ENCODE peak calls at places on chromosomes 5 and 9, in five cellular contexts. I, G, C, T and V are unnamed samples.

GRCh38 chr5:35919191-35919590 is 19.2 kb downstream of the CAPSL start:
- DNase-seq in G (no peak), C (no peak), T (no peak), I (no peak), V (no peak)

GRCh38 chr5:134051305-134051704 is 46.5 kb upstream of the VDAC1 start:
- DNase-seq in T (no peak), G (no peak), I (no peak), C (no peak), V (no peak)

GRCh38 chr5:1787472-1788047 is 12.1 kb downstream of the MRPL36 start:
- DNase-seq in T (no peak), I (no peak), C (no peak), G (no peak), V (no peak)

GRCh38 chr5:112012112-112012511 is 255.1 kb upstream of the NREP start:
- DNase-seq in G (no peak), C (no peak), I (no peak), T (no peak), V (no peak)

GRCh38 chr9:37740128-37740527 is 13.5 kb upstream of the TRMT10B start:
- DNase-seq in C (no peak), T (no peak), G (no peak), I (no peak), V (no peak)

GRCh38 chr5:6543346-6543730 is 89.5 kb downstream of the NSUN2 start:
- DNase-seq in I (no peak), C (no peak), G (no peak), T (no peak), V (no peak)

GRCh38 chr9:71762900-71763653 is 5.2 kb downstream of the CEMIP2 start:
- DNase-seq in G (no peak), C (no peak), I (peak; percentile 71), T (peak; percentile 82), V (no peak)

GRCh38 chr5:169686137-169686536 is 49.1 kb downstream of the DOCK2 start:
- DNase-seq in I (no peak), T (no peak), G (no peak), C (no peak), V (no peak)

GRCh38 chr5:142886956-142887355 is 116.8 kb downstream of the ARHGAP26 start:
- DNase-seq in I (no peak), G (no peak), T (no peak), C (no peak), V (no peak)

GRCh38 chr5:142883438-142883837 is 113.3 kb downstream of the ARHGAP26 start:
- DNase-seq in T (no peak), I (no peak), C (no peak), G (no peak), V (no peak)

GRCh38 chr5:142888469-142889085 is 118.4 kb downstream of the ARHGAP26 start:
- DNase-seq in G (peak; percentile 48), I (peak; percentile 60), C (no peak), T (peak; percentile 61), V (peak; percentile 77)

GRCh38 chr5:142884029-142884428 is 113.9 kb downstream of the ARHGAP26 start:
- DNase-seq in G (no peak), I (no peak), C (no peak), T (no peak), V (no peak)

DNA sequence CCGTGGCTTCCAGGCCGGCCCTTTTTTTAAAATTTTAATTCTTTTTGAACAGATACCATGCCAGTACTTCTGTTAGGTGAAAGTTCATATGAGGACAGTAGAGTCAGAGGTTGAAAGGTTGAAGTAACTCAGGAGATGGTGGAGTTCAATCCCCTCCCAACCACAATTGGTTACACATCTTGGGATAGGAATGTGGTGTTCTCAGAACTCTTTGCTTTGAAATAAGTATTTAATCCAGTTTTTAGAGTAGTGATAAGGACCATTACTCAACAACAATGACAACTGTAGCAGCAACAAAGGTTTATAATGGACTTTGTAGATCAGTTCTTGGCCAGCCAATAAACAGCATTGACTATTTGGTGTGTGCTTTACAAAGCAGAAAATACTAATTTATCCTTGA is 116.0 kb downstream of the ARHGAP26 start:
- DNase-seq in I (no peak), T (no peak), G (no peak), C (no peak), V (no peak)
- TF ChIP-seq JUNB in I (no peak), T (no peak), G (no peak), C (no peak), V (no peak)

GRCh38 chr9:114619205-114619758 is 8.2 kb downstream of the TMEM268 start:
- DNase-seq in I (no peak), G (no peak), T (no peak), C (no peak), V (no peak)
- H3K4me3 ChIP-seq in I (no peak overlapping the region), G (no peak overlapping the region), T (no peak overlapping the region), C (peak overlapping the region; percentile 56), V (no peak overlapping the region)

GRCh38 chr5:29001666-29002065 is 1963.3 kb upstream of the CDH9 start:
- DNase-seq in G (no peak), C (no peak), I (no peak), T (no peak), V (peak; percentile 44)
- TF ChIP-seq JUNB in G (no peak), C (no peak), I (no peak), T (no peak), V (no peak)

DNA sequence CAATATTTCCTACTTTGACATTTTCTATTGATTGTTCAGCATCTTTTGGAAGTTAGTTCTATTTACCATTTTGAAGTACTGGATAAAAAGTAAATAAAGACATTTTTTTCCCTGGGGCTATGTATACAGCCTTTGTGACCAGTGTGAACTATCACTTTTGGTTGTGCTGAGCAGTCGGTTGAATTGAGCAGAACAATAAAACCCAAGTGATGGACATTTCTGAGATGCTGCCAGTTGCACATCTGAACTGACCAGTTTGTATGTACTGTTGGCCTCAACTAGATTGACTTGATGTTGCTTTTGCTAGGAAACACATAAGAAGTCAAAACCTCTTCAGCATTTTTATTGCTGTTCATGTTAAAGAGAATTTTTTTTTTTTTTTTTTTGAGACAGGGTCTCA is 260.2 kb upstream of the EFNA5 start:
- DNase-seq in T (no peak), G (no peak), C (no peak), I (no peak), V (no peak)
- H3K4me3 ChIP-seq in T (no peak overlapping the region), G (no peak overlapping the region), C (no peak overlapping the region), I (no peak overlapping the region), V (no peak overlapping the region)